ENCODE peak calls at places on chromosomes 4 and X, in eight cellular contexts. U, D, C, M, I, L, J and Q are unnamed samples.

GRCh38 chr4:147727476-147728028 is 4.3 kb upstream of the ARHGAP10 start:
- DNase-seq in I (no peak), L (no peak), C (no peak), D (no peak), J (no peak), M (no peak), U (no peak), Q (no peak)

GRCh38 chr4:147236806-147237205 is 244.1 kb upstream of the EDNRA start:
- DNase-seq in M (no peak), D (no peak), J (no peak), C (no peak), U (no peak), I (no peak), L (no peak), Q (no peak)

GRCh38 chrX:7926501-7926900 is 712 bp downstream of the PNPLA4 start:
- DNase-seq in J (no peak), D (peak), C (no peak), I (no peak), L (no peak), M (no peak), U (no peak), Q (no peak)

GRCh38 chr4:8427761-8428287 is 12.7 kb downstream of the ACOX3 start:
- DNase-seq in M (no peak), U (no peak), I (no peak), L (peak), C (peak), J (no peak), D (peak), Q (peak)

GRCh38 chr4:140186651-140187315 is 32.8 kb upstream of the MAML3 start:
- DNase-seq in M (no peak), U (no peak), I (peak), C (no peak), D (peak), L (peak), J (peak), Q (peak)

GRCh38 chr4:108922191-108922590 is 159.3 kb upstream of the ETNPPL start:
- DNase-seq in J (no peak), U (no peak), C (no peak), M (no peak), L (no peak), I (no peak), D (no peak), Q (no peak)

GRCh38 chrX:148501121-148502066 is 977 bp downstream of the AFF2 start:
- DNase-seq in D (no peak), J (no peak), L (no peak), C (no peak), I (no peak), U (no peak), M (peak), Q (peak)

GRCh38 chr4:4395849-4396627 is 9.1 kb downstream of the NSG1 start:
- DNase-seq in U (no peak), M (peak), L (no peak), J (peak), I (peak), C (no peak), D (peak), Q (no peak)

GRCh38 chr4:22077571-22077970 is 129.0 kb upstream of the KCNIP4 start:
- DNase-seq in J (no peak), L (no peak), I (no peak), M (no peak), D (no peak), U (no peak), C (no peak), Q (no peak)

GRCh38 chr4:153679476-153679875 is 4.6 kb upstream of the TLR2 start:
- DNase-seq in I (no peak), J (no peak), U (no peak), L (no peak), C (no peak), M (no peak), D (no peak), Q (no peak)

GRCh38 chr4:81180916-81181315 is 34.1 kb downstream of the PRKG2 start:
- DNase-seq in L (no peak), J (no peak), M (no peak), I (no peak), U (no peak), D (no peak), C (no peak), Q (no peak)

GRCh38 chr4:173040200-173040599 is 128.4 kb upstream of the GALNT7 start:
- DNase-seq in U (no peak), D (no peak), C (peak), L (peak), J (peak), I (no peak), M (no peak), Q (peak)

GRCh38 chrX:69374569-69374968 is 129.6 kb upstream of the NALF2 start:
- DNase-seq in C (no peak), I (no peak), U (no peak), D (no peak), M (no peak), J (no peak), L (no peak), Q (no peak)

GRCh38 chr4:159655547-159655946 is 552.7 kb downstream of the RAPGEF2 start:
- DNase-seq in M (no peak), I (no peak), D (peak), U (no peak), C (no peak), L (no peak), J (no peak), Q (peak)

GRCh38 chrX:153590961-153591956 is 7.7 kb downstream of the CCNQ start:
- DNase-seq in I (no peak), J (no peak), U (no peak), D (no peak), M (no peak), L (peak), C (no peak), Q (no peak)

GRCh38 chrX:10597871-10598270 is 22.5 kb downstream of the MID1 start:
- DNase-seq in M (no peak), D (peak), C (no peak), U (no peak), L (peak), I (no peak), J (peak), Q (no peak)

GRCh38 chrX:153776611-153777045 is 4.2 kb upstream of the SRPK3 start:
- DNase-seq in J (no peak), L (no peak), M (no peak), U (no peak), I (no peak), D (no peak), C (no peak), Q (no peak)

GRCh38 chrX:132648870-132649269 is 160.0 kb upstream of the MBNL3 start:
- DNase-seq in L (no peak), D (no peak), C (no peak), J (no peak), M (no peak), U (no peak), I (no peak), Q (no peak)

GRCh38 chrX:4322916-4323315 is 609.5 kb upstream of the PRKX start:
- DNase-seq in C (no peak), L (no peak), J (no peak), U (no peak), I (no peak), M (no peak), D (no peak), Q (no peak)

GRCh38 chr4:1533501-1534064 is 127.3 kb upstream of the NKX1-1 start:
- DNase-seq in I (no peak), M (peak), C (no peak), U (no peak), D (no peak), J (no peak), L (no peak), Q (no peak)

GRCh38 chr4:52244773-52245360 is 193.8 kb downstream of the SPATA18 start:
- DNase-seq in M (peak), J (no peak), C (no peak), U (no peak), L (no peak), D (peak), I (no peak), Q (no peak)

GRCh38 chr4:181819951-181820350 is 423.3 kb upstream of the TENM3 start:
- DNase-seq in M (no peak), U (no peak), D (peak), C (no peak), I (peak), L (peak), J (no peak), Q (peak)